ENCODE peak calls at places on chromosomes 12 and 14, in six cellular contexts. One of them, this sample, is unnamed.

GRCh38 chr14:69318241-69318640 is 58.3 kb downstream of the GALNT16 start:
- DNase-seq in keratinocyte: no peak
- DNase-seq in ovary: no peak
- DNase-seq in fibroblast of mammary gland: no peak
- DNase-seq in PC-9: no peak
- DNase-seq in MG63: peak; percentile 68
- DNase-seq in this sample: peak; percentile 34

GRCh38 chr14:70186826-70187483 is 1.8 kb downstream of the SLC8A3 start:
- DNase-seq in PC-9: no peak
- DNase-seq in MG63: no peak
- DNase-seq in keratinocyte: no peak
- DNase-seq in ovary: no peak
- DNase-seq in fibroblast of mammary gland: no peak
- DNase-seq in this sample: no peak

GRCh38 chr12:132099739-132100138 is 44.4 kb downstream of the DDX51 start:
- DNase-seq in ovary: no peak
- DNase-seq in keratinocyte: no peak
- DNase-seq in fibroblast of mammary gland: no peak
- DNase-seq in PC-9: no peak
- DNase-seq in MG63: no peak
- DNase-seq in this sample: no peak

GRCh38 chr12:56190695-56191155 is 1.4 kb upstream of the SMARCC2 start:
- DNase-seq in MG63: no peak
- DNase-seq in ovary: no peak
- DNase-seq in fibroblast of mammary gland: peak; percentile 36
- DNase-seq in PC-9: no peak
- DNase-seq in keratinocyte: no peak
- DNase-seq in this sample: no peak

GRCh38 chr12:51827925-51828818 is 20.3 kb downstream of the FIGNL2 start:
- DNase-seq in PC-9: no peak
- DNase-seq in fibroblast of mammary gland: peak; percentile 50
- DNase-seq in keratinocyte: no peak
- DNase-seq in MG63: no peak
- DNase-seq in ovary: no peak
- DNase-seq in this sample: no peak

GRCh38 chr12:122094735-122095561 is 16.4 kb downstream of the MLXIP start:
- DNase-seq in PC-9: peak; percentile 48
- DNase-seq in fibroblast of mammary gland: peak; percentile 46
- DNase-seq in keratinocyte: no peak
- DNase-seq in MG63: peak; percentile 30
- DNase-seq in ovary: no peak
- DNase-seq in this sample: no peak

GRCh38 chr12:131001493-131001892 is 47.8 kb downstream of the ADGRD1 start:
- DNase-seq in keratinocyte: no peak
- DNase-seq in MG63: peak; percentile 18
- DNase-seq in ovary: no peak
- DNase-seq in fibroblast of mammary gland: no peak
- DNase-seq in PC-9: no peak
- DNase-seq in this sample: peak; percentile 5

GRCh38 chr14:94728950-94729349 is 41.0 kb downstream of the GSC start:
- DNase-seq in fibroblast of mammary gland: no peak
- DNase-seq in PC-9: no peak
- DNase-seq in ovary: no peak
- DNase-seq in keratinocyte: no peak
- DNase-seq in MG63: no peak
- DNase-seq in this sample: no peak

GRCh38 chr14:21056520-21057163 is 980 bp upstream of the RNASE8 start:
- DNase-seq in fibroblast of mammary gland: peak; percentile 79
- DNase-seq in PC-9: no peak
- DNase-seq in keratinocyte: no peak
- DNase-seq in ovary: no peak
- DNase-seq in MG63: peak; percentile 11
- DNase-seq in this sample: no peak

GRCh38 chr12:9364224-9365176 is 156.3 kb upstream of the PZP start:
- DNase-seq in PC-9: no peak
- DNase-seq in MG63: no peak
- DNase-seq in fibroblast of mammary gland: peak; percentile 83
- DNase-seq in keratinocyte: peak; percentile 49
- DNase-seq in ovary: no peak
- DNase-seq in this sample: no peak

GRCh38 chr12:105679982-105680381 is 349.5 kb downstream of the C12orf75 start:
- DNase-seq in PC-9: no peak
- DNase-seq in keratinocyte: no peak
- DNase-seq in ovary: no peak
- DNase-seq in MG63: no peak
- DNase-seq in fibroblast of mammary gland: no peak
- DNase-seq in this sample: no peak

GRCh38 chr12:61536117-61536516 is 724.1 kb upstream of the USP15 start:
- DNase-seq in keratinocyte: no peak
- DNase-seq in MG63: no peak
- DNase-seq in ovary: no peak
- DNase-seq in fibroblast of mammary gland: no peak
- DNase-seq in PC-9: no peak
- DNase-seq in this sample: no peak

GRCh38 chr12:54381136-54381535 is 3.4 kb downstream of the ZNF385A start:
- DNase-seq in keratinocyte: no peak
- DNase-seq in PC-9: no peak
- DNase-seq in ovary: no peak
- DNase-seq in MG63: no peak
- DNase-seq in fibroblast of mammary gland: no peak
- DNase-seq in this sample: no peak

GRCh38 chr12:120331390-120331789 is 3.8 kb upstream of the PLA2G1B start:
- DNase-seq in MG63: no peak
- DNase-seq in fibroblast of mammary gland: no peak
- DNase-seq in PC-9: no peak
- DNase-seq in keratinocyte: no peak
- DNase-seq in ovary: no peak
- DNase-seq in this sample: no peak

GRCh38 chr14:84225243-84225642 is 1304.7 kb upstream of the FLRT2 start:
- DNase-seq in PC-9: no peak
- DNase-seq in fibroblast of mammary gland: no peak
- DNase-seq in MG63: peak; percentile 26
- DNase-seq in ovary: peak; percentile 30
- DNase-seq in keratinocyte: no peak
- DNase-seq in this sample: no peak

GRCh38 chr14:35875296-35875695 is 49.2 kb downstream of the BRMS1L start:
- DNase-seq in keratinocyte: no peak
- DNase-seq in MG63: no peak
- DNase-seq in ovary: no peak
- DNase-seq in PC-9: no peak
- DNase-seq in fibroblast of mammary gland: peak; percentile 8
- DNase-seq in this sample: no peak
- H3K4me3 ChIP-seq in keratinocyte: no peak overlapping the region
- H3K4me3 ChIP-seq in MG63: no peak overlapping the region
- H3K4me3 ChIP-seq in ovary: no peak overlapping the region
- H3K4me3 ChIP-seq in PC-9: no peak overlapping the region
- H3K4me3 ChIP-seq in fibroblast of mammary gland: no peak overlapping the region
- H3K4me3 ChIP-seq in this sample: no peak overlapping the region

GRCh38 chr14:76948976-76949375 is 79.5 kb downstream of the IRF2BPL start:
- DNase-seq in keratinocyte: no peak
- DNase-seq in fibroblast of mammary gland: no peak
- DNase-seq in MG63: no peak
- DNase-seq in ovary: no peak
- DNase-seq in PC-9: no peak
- DNase-seq in this sample: no peak

GRCh38 chr14:76948213-76948947 is 80.1 kb downstream of the IRF2BPL start:
- DNase-seq in PC-9: no peak
- DNase-seq in keratinocyte: no peak
- DNase-seq in MG63: no peak
- DNase-seq in ovary: no peak
- DNase-seq in fibroblast of mammary gland: no peak
- DNase-seq in this sample: peak; percentile 49

GRCh38 chr14:76946753-76947077 is 81.8 kb downstream of the IRF2BPL start:
- DNase-seq in ovary: no peak
- DNase-seq in fibroblast of mammary gland: no peak
- DNase-seq in MG63: no peak
- DNase-seq in keratinocyte: no peak
- DNase-seq in PC-9: no peak
- DNase-seq in this sample: no peak

GRCh38 chr14:76947838-76948184 is 80.7 kb downstream of the IRF2BPL start:
- DNase-seq in keratinocyte: no peak
- DNase-seq in ovary: no peak
- DNase-seq in PC-9: no peak
- DNase-seq in fibroblast of mammary gland: no peak
- DNase-seq in MG63: no peak
- DNase-seq in this sample: no peak

DNA sequence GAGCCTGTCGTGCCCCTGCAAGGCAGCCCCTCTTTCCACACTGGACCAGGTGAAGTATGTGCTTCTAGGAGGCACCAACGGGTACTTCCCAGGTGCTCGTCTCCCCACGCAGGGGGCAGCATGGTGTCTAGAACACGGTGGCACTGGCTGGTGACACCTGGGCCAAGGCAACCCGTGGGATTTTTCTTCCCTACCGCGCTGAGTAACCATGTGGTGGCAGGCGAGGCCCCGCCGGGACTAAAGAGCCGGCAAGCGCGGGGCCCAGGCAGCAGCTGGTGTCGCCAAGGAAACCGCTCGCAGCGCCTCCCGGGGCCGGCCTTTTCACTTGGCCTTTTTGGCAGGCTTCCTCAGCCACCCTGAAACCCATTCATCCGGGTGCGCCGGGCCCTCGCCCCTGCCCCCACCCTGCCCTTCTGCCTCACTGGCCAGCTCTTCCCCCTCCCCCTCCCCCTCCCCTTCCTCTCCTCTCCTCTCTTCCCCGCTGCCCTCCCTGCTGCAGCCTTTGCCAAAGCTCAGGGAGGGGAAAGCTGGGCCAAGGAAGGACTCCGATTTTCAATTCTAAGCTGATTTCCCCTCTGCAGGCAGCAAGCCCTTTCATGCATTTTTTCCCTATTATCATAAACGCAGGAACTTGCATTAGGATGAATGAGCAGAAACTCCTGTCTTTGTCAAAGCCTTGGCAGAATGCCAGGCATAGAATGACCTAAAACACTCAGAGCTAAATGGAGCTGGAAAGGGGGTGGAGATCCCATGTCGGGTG is 81.2 kb downstream of the IRF2BPL start:
- DNase-seq in ovary: peak; percentile 85
- DNase-seq in fibroblast of mammary gland: peak; percentile 86
- DNase-seq in PC-9: peak; percentile 95
- DNase-seq in keratinocyte: no peak
- DNase-seq in MG63: peak; percentile 86
- DNase-seq in this sample: peak; percentile 96
- H3K4me3 ChIP-seq in ovary: no peak overlapping the region
- H3K4me3 ChIP-seq in fibroblast of mammary gland: no peak overlapping the region
- H3K4me3 ChIP-seq in PC-9: peak overlapping the region; percentile 15
- H3K4me3 ChIP-seq in keratinocyte: peak overlapping the region; percentile 11
- H3K4me3 ChIP-seq in MG63: no peak overlapping the region
- H3K4me3 ChIP-seq in this sample: no peak overlapping the region

DNA sequence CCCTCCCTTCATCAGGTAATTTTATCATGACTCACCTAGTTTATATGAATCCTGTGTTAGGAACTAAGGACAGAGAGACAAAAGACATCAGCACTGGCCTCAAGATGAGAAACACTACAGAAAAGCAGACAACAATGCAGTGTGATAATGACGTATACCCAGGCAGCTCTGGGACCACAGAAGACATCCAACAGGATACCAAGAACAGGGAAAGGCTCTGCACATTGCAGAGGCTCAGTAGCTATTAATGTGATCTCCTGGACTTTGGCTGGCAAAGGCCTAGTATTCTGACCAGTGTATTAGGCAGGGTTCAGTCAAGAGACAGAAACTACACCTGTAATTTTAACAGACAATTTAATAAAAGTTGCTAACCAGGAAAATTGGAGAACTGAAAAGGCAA is 39.7 kb downstream of the CDK17 start:
- DNase-seq in keratinocyte: no peak
- DNase-seq in fibroblast of mammary gland: no peak
- DNase-seq in MG63: no peak
- DNase-seq in PC-9: no peak
- DNase-seq in ovary: no peak
- DNase-seq in this sample: no peak
- H3K4me3 ChIP-seq in keratinocyte: no peak overlapping the region
- H3K4me3 ChIP-seq in fibroblast of mammary gland: no peak overlapping the region
- H3K4me3 ChIP-seq in MG63: no peak overlapping the region
- H3K4me3 ChIP-seq in PC-9: no peak overlapping the region
- H3K4me3 ChIP-seq in ovary: no peak overlapping the region
- H3K4me3 ChIP-seq in this sample: no peak overlapping the region

DNA sequence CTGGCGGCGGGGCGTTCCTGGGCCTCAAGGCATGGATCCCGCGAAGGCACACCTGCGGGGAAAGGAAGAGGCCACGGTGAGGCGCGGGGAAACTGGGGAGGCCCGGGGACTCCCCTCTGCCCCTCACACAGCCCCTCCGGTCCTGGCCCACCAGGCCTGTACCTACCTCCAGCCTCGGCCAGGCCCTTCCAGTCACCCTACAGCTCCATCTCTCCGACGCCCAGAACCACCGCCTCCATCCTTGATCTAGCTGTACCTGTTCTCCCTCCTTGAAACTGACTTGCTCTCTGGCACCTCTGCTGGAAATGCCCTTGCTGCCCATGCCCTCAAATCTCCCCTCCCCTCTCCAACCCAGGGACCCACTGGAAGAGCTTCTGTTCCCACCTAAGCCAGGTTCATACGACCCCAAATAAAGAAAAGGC is 1.7 kb downstream of the ANKRD9 start:
- DNase-seq in keratinocyte: no peak
- DNase-seq in MG63: no peak
- DNase-seq in ovary: no peak
- DNase-seq in fibroblast of mammary gland: no peak
- DNase-seq in PC-9: no peak
- DNase-seq in this sample: no peak
- H3K4me3 ChIP-seq in keratinocyte: no peak overlapping the region
- H3K4me3 ChIP-seq in MG63: no peak overlapping the region
- H3K4me3 ChIP-seq in ovary: no peak overlapping the region
- H3K4me3 ChIP-seq in fibroblast of mammary gland: no peak overlapping the region
- H3K4me3 ChIP-seq in PC-9: peak overlapping the region; percentile 63
- H3K4me3 ChIP-seq in this sample: no peak overlapping the region

GRCh38 chr12:71477046-71477445 is 37.4 kb downstream of the LGR5 start:
- DNase-seq in fibroblast of mammary gland: peak; percentile 4
- DNase-seq in PC-9: no peak
- DNase-seq in keratinocyte: no peak
- DNase-seq in MG63: peak; percentile 2
- DNase-seq in ovary: no peak
- DNase-seq in this sample: no peak
- H3K4me3 ChIP-seq in fibroblast of mammary gland: no peak overlapping the region
- H3K4me3 ChIP-seq in PC-9: no peak overlapping the region
- H3K4me3 ChIP-seq in keratinocyte: no peak overlapping the region
- H3K4me3 ChIP-seq in MG63: no peak overlapping the region
- H3K4me3 ChIP-seq in ovary: no peak overlapping the region
- H3K4me3 ChIP-seq in this sample: no peak overlapping the region

GRCh38 chr14:82362452-82362851 is 828.8 kb upstream of the SEL1L start:
- DNase-seq in keratinocyte: no peak
- DNase-seq in MG63: no peak
- DNase-seq in ovary: no peak
- DNase-seq in PC-9: no peak
- DNase-seq in fibroblast of mammary gland: no peak
- DNase-seq in this sample: no peak
- H3K4me3 ChIP-seq in keratinocyte: no peak overlapping the region
- H3K4me3 ChIP-seq in MG63: no peak overlapping the region
- H3K4me3 ChIP-seq in ovary: no peak overlapping the region
- H3K4me3 ChIP-seq in PC-9: no peak overlapping the region
- H3K4me3 ChIP-seq in fibroblast of mammary gland: no peak overlapping the region
- H3K4me3 ChIP-seq in this sample: no peak overlapping the region